ENCODE peak calls at places on chromosomes 6 and 20, in nine cellular contexts. E is body of pancreas, Z is heart left ventricle, N is A549, A is tibial nerve, L is right lobe of liver, I is K562, R is endothelial cell of umbilical vein, C is breast epithelium. P is an unnamed sample.
A peak's percentile ranks its signal among the peaks of the same experiment; 100 is the strongest.

GRCh38 chr6:143449731-143450452 is 603 bp downstream of the ADAT2 start:
- DNase-seq in E (peak; percentile 15), Z (no peak), N (no peak), A (peak; percentile 11), L (peak; percentile 25), I (peak; percentile 38), R (peak; percentile 71), C (no peak), P (peak; percentile 23)

GRCh38 chr20:10541668-10542411 is 106.7 kb downstream of the SLX4IP start:
- DNase-seq in E (no peak), Z (no peak), N (no peak), A (no peak), L (no peak), I (no peak), R (peak; percentile 44), C (no peak), P (no peak)

GRCh38 chr20:59149678-59150504 is 13.7 kb upstream of the ZNF831 start:
- DNase-seq in E (no peak), Z (peak; percentile 50), N (no peak), A (no peak), L (no peak), I (no peak), R (no peak), C (no peak), P (peak; percentile 33)

GRCh38 chr20:5504061-5504739 is 187.4 kb upstream of the PROKR2 start:
- DNase-seq in E (peak; percentile 63), Z (peak; percentile 74), N (no peak), A (peak; percentile 53), L (peak; percentile 31), I (peak; percentile 60), R (peak; percentile 27), C (peak; percentile 59), P (peak; percentile 56)

GRCh38 chr6:157597461-157598312 is 216.7 kb downstream of the ZDHHC14 start:
- DNase-seq in E (peak; percentile 67), Z (peak; percentile 51), N (peak; percentile 28), A (peak; percentile 34), L (peak; percentile 56), I (peak; percentile 67), R (peak; percentile 57), C (peak; percentile 69), P (peak; percentile 61)

GRCh38 chr20:41609476-41609875 is 8.7 kb downstream of the CHD6 start:
- DNase-seq in E (no peak), Z (no peak), N (no peak), A (no peak), L (no peak), I (no peak), R (no peak), C (no peak), P (no peak)

GRCh38 chr6:56580271-56580670 is 62.4 kb downstream of the DST start:
- DNase-seq in E (no peak), Z (no peak), N (no peak), A (no peak), L (no peak), I (no peak), R (no peak), C (no peak), P (no peak)

GRCh38 chr6:30007132-30007764 is 53.8 kb upstream of the POLR1H start:
- DNase-seq in E (peak; percentile 53), Z (no peak), N (no peak), A (no peak), L (peak; percentile 64), I (no peak), R (no peak), C (no peak), P (peak; percentile 18)

GRCh38 chr6:3899970-3900439 is 50.8 kb downstream of the FAM50B start:
- DNase-seq in E (no peak), Z (no peak), N (no peak), A (no peak), L (no peak), I (no peak), R (no peak), C (no peak), P (peak; percentile 43)

GRCh38 chr6:111658445-111659154 is 52.9 kb upstream of the TRAF3IP2 start:
- DNase-seq in E (no peak), Z (no peak), N (no peak), A (no peak), L (no peak), I (no peak), R (no peak), C (no peak), P (no peak)

GRCh38 chr6:132995432-132995831 is 181.1 kb downstream of the RPS12 start:
- DNase-seq in E (no peak), Z (no peak), N (no peak), A (no peak), L (no peak), I (no peak), R (no peak), C (no peak), P (no peak)

GRCh38 chr20:51463998-51464397 is 78.5 kb downstream of the NFATC2 start:
- DNase-seq in E (no peak), Z (no peak), N (no peak), A (no peak), L (no peak), I (no peak), R (no peak), C (no peak), P (no peak)

GRCh38 chr20:44432618-44433577 is 42.8 kb upstream of the TTPAL start:
- DNase-seq in E (no peak), Z (no peak), N (no peak), A (no peak), L (no peak), I (no peak), R (no peak), C (no peak), P (no peak)
- TF ChIP-seq POLR2A in E (no peak), Z (no peak), N (no peak), A (no peak), L (no peak), I (no peak), R (no peak), C (no peak), P (no peak)

GRCh38 chr20:32675223-32675975 is 1.7 kb upstream of the C20orf203 start:
- DNase-seq in E (no peak), Z (no peak), N (no peak), A (no peak), L (no peak), I (no peak), R (no peak), C (no peak), P (no peak)

GRCh38 chr20:32674362-32674789 is 635 bp upstream of the C20orf203 start:
- DNase-seq in E (peak; percentile 62), Z (no peak), N (peak; percentile 80), A (peak; percentile 27), L (peak; percentile 54), I (peak; percentile 83), R (peak; percentile 69), C (peak; percentile 68), P (peak; percentile 60)

GRCh38 chr20:32672982-32673727 is 586 bp downstream of the C20orf203 start:
- DNase-seq in E (no peak), Z (no peak), N (no peak), A (no peak), L (no peak), I (peak; percentile 38), R (no peak), C (no peak), P (peak; percentile 57)

GRCh38 chr20:32670773-32671455 is 2.8 kb downstream of the C20orf203 start:
- DNase-seq in E (no peak), Z (no peak), N (no peak), A (no peak), L (no peak), I (no peak), R (no peak), C (no peak), P (no peak)

GRCh38 chr20:32672315-32672981 is 1.3 kb downstream of the C20orf203 start:
- DNase-seq in E (no peak), Z (no peak), N (no peak), A (no peak), L (no peak), I (peak; percentile 55), R (no peak), C (no peak), P (no peak)
- H3K27ac ChIP-seq in E (no peak overlapping the region), Z (no peak overlapping the region), N (peak overlapping the region; percentile 65), A (no peak overlapping the region), L (no peak overlapping the region), I (peak overlapping the region; percentile 82), R (no peak overlapping the region), C (no peak overlapping the region), P (peak overlapping the region; percentile 63)

GRCh38 chr20:3045816-3046676 is at the start of gene MRPS26:
- DNase-seq in E (peak; percentile 87), Z (peak; percentile 93), N (peak; percentile 94), A (peak; percentile 79), L (peak; percentile 95), I (peak; percentile 86), R (peak; percentile 87), C (peak; percentile 85), P (peak; percentile 93)
- TF ChIP-seq POLR2A in E (peak; percentile 73), Z (peak; percentile 79), N (peak; percentile 83), A (peak; percentile 64), L (peak; percentile 83), I (peak; percentile 74), R (peak; percentile 66), C (peak; percentile 25), P (peak; percentile 65)

GRCh38 chr6:155628315-155628714 is 172.7 kb upstream of the NOX3 start:
- DNase-seq in E (no peak), Z (no peak), N (no peak), A (no peak), L (no peak), I (no peak), R (no peak), C (no peak), P (no peak)

GRCh38 chr6:155623450-155624178 is 168.0 kb upstream of the NOX3 start:
- DNase-seq in E (no peak), Z (no peak), N (no peak), A (no peak), L (no peak), I (no peak), R (no peak), C (no peak), P (no peak)
- H3K27ac ChIP-seq in E (no peak overlapping the region), Z (no peak overlapping the region), N (no peak overlapping the region), A (no peak overlapping the region), L (no peak overlapping the region), I (no peak overlapping the region), R (no peak overlapping the region), C (no peak overlapping the region), P (no peak overlapping the region)

GRCh38 chr6:12010635-12011275 is 1.4 kb upstream of the HIVEP1 start:
- DNase-seq in E (peak; percentile 73), Z (peak; percentile 80), N (peak; percentile 33), A (peak; percentile 63), L (peak; percentile 75), I (peak; percentile 55), R (no peak), C (peak; percentile 61), P (peak; percentile 71)

GRCh38 chr6:12012231-12012565 is at the start of gene HIVEP1:
- DNase-seq in E (no peak), Z (peak; percentile 25), N (no peak), A (no peak), L (no peak), I (peak; percentile 46), R (no peak), C (no peak), P (no peak)

GRCh38 chr6:12012566-12013367 is 655 bp downstream of the HIVEP1 start:
- DNase-seq in E (peak; percentile 76), Z (peak; percentile 70), N (peak; percentile 50), A (peak; percentile 61), L (peak; percentile 75), I (peak; percentile 44), R (peak; percentile 94), C (peak; percentile 69), P (peak; percentile 70)

GRCh38 chr6:12009904-12010634 is 2.0 kb upstream of the HIVEP1 start:
- DNase-seq in E (no peak), Z (peak; percentile 36), N (no peak), A (no peak), L (no peak), I (no peak), R (peak; percentile 78), C (no peak), P (no peak)

GRCh38 chr6:12011276-12012112 is 618 bp upstream of the HIVEP1 start:
- DNase-seq in E (peak; percentile 97), Z (peak; percentile 99), N (peak; percentile 75), A (peak; percentile 96), L (peak; percentile 99), I (peak; percentile 98), R (peak; percentile 96), C (peak; percentile 96), P (peak; percentile 98)
- TF ChIP-seq POLR2A in E (no peak), Z (no peak), N (no peak), A (peak; percentile 47), L (no peak), I (no peak), R (peak; percentile 7), C (no peak), P (no peak)